ENCODE peak calls at places on chromosomes 12 and 14, in ten cellular contexts. S is NCI-H2081, V is head of caudate nucleus, W is GOT3, L is anterior cingulate cortex, Q is HTR-8/SVneo, M is adipocyte, P is G401, Z is natural killer cell, F is frontal cortex. X is an unnamed sample.

GRCh38 chr12:76878045-76878898 is 547 bp downstream of the CSRP2 start:
- DNase-seq in Z (no peak), Q (peak), L (no peak), F (peak), W (no peak), V (no peak), P (peak), S (peak), M (peak), X (no peak)

GRCh38 chr14:103326078-103326477 is 8.0 kb upstream of the EIF5 start:
- DNase-seq in S (no peak), F (no peak), Q (no peak), Z (no peak), L (no peak), W (no peak), P (no peak), V (no peak), M (no peak), X (no peak)

GRCh38 chr12:7512528-7512927 is 9.0 kb upstream of the CD163 start:
- DNase-seq in Z (no peak), V (no peak), Q (peak), L (no peak), F (no peak), W (peak), M (peak), S (no peak), P (no peak), X (no peak)

GRCh38 chr12:65327207-65328076 is 49.0 kb downstream of the MSRB3 start:
- DNase-seq in Q (no peak), S (no peak), V (peak), Z (no peak), W (no peak), M (peak), L (no peak), F (no peak), P (peak), X (no peak)

GRCh38 chr14:73717247-73717646 is 3.1 kb upstream of the PNMA1 start:
- DNase-seq in M (peak), L (no peak), F (no peak), P (peak), Z (no peak), Q (no peak), W (no peak), V (no peak), S (no peak), X (no peak)

GRCh38 chr12:4441355-4442330 is 4.0 kb downstream of the FGF6 start:
- DNase-seq in S (peak), Q (no peak), L (no peak), W (no peak), F (peak), V (no peak), M (no peak), P (no peak), Z (no peak), X (no peak)

GRCh38 chr12:49288412-49288853 is 6.5 kb upstream of the PRPH start:
- DNase-seq in V (peak), W (peak), P (peak), M (peak), Q (peak), Z (peak), S (no peak), F (peak), L (peak), X (peak)

GRCh38 chr12:68957273-68957672 is 24.3 kb upstream of the CPM start:
- DNase-seq in V (no peak), F (no peak), M (peak), W (no peak), P (no peak), Q (no peak), Z (no peak), S (no peak), L (no peak), X (no peak)

GRCh38 chr12:68271346-68271745 is 17.9 kb upstream of the IL22 start:
- DNase-seq in L (no peak), M (peak), P (no peak), W (no peak), S (no peak), V (no peak), Q (no peak), F (no peak), Z (no peak), X (no peak)

GRCh38 chr14:24428628-24429394 is 657 bp downstream of the CBLN3 start:
- DNase-seq in Z (no peak), W (no peak), L (no peak), P (peak), S (no peak), V (no peak), Q (no peak), F (no peak), M (no peak), X (peak)

GRCh38 chr12:8914716-8915526 is 612 bp downstream of the PHC1 start:
- DNase-seq in Z (peak), M (peak), W (no peak), L (peak), P (peak), F (peak), V (peak), S (peak), Q (peak), X (no peak)

GRCh38 chr14:23322568-23323517 is 1.6 kb downstream of the PABPN1 start:
- DNase-seq in W (no peak), S (no peak), L (no peak), V (no peak), Z (no peak), F (no peak), M (no peak), Q (no peak), P (no peak), X (no peak)

GRCh38 chr14:69579476-69579875 is 4.8 kb upstream of the CCDC177 start:
- DNase-seq in V (no peak), F (no peak), Z (no peak), L (no peak), S (no peak), P (no peak), W (no peak), Q (no peak), M (no peak), X (no peak)

GRCh38 chr12:27447761-27448160 is 1.2 kb downstream of the SMCO2 start:
- DNase-seq in Z (no peak), P (no peak), M (no peak), Q (no peak), S (no peak), W (no peak), F (no peak), L (no peak), V (no peak), X (no peak)

GRCh38 chr14:54267172-54267571 is 129.6 kb upstream of the CDKN3 start:
- DNase-seq in Q (no peak), P (no peak), M (no peak), L (no peak), W (no peak), F (no peak), V (no peak), S (no peak), Z (no peak), X (no peak)

GRCh38 chr12:88187571-88187970 is 45.5 kb downstream of the TMTC3 start:
- DNase-seq in Q (no peak), F (no peak), M (no peak), P (no peak), Z (no peak), V (no peak), S (no peak), L (no peak), W (no peak), X (no peak)

GRCh38 chr12:117561990-117562389 is 200.6 kb upstream of the NOS1 start:
- DNase-seq in P (no peak), M (no peak), V (no peak), Z (no peak), Q (no peak), W (no peak), L (no peak), S (no peak), F (no peak), X (no peak)

GRCh38 chr12:61566183-61566582 is 694.0 kb upstream of the USP15 start:
- DNase-seq in W (no peak), Q (no peak), L (no peak), P (no peak), F (no peak), V (no peak), Z (no peak), M (no peak), S (no peak), X (no peak)

GRCh38 chr12:64665506-64665905 is 55.2 kb downstream of the RASSF3 start:
- DNase-seq in W (no peak), Z (no peak), V (no peak), L (no peak), Q (no peak), S (no peak), M (no peak), P (no peak), F (no peak), X (no peak)

GRCh38 chr12:89343127-89343526 is 9.2 kb downstream of the DUSP6 start:
- DNase-seq in L (no peak), W (no peak), Q (no peak), V (no peak), Z (no peak), F (no peak), P (no peak), S (no peak), M (peak), X (no peak)

GRCh38 chr12:118061876-118062791 is 1.2 kb upstream of the WSB2 start:
- DNase-seq in L (peak), V (peak), P (peak), S (no peak), Q (peak), W (no peak), Z (no peak), M (peak), F (peak), X (peak)

GRCh38 chr14:71228711-71229110 is 321.5 kb downstream of the PCNX1 start:
- DNase-seq in V (no peak), Q (no peak), F (no peak), M (no peak), Z (no peak), P (no peak), L (no peak), W (no peak), S (no peak), X (no peak)

GRCh38 chr12:94289551-94290312 is 141.4 kb downstream of the PLXNC1 start:
- DNase-seq in L (no peak), P (peak), S (no peak), F (peak), Z (no peak), W (no peak), V (no peak), Q (peak), M (peak), X (no peak)

GRCh38 chr12:121992059-121992879 is 29.4 kb upstream of the BCL7A start:
- DNase-seq in V (peak), F (no peak), S (no peak), Z (no peak), Q (peak), P (no peak), L (no peak), M (peak), W (no peak), X (no peak)

GRCh38 chr12:92629349-92630065 is 73.3 kb upstream of the PLEKHG7 start:
- DNase-seq in Q (no peak), Z (no peak), M (peak), P (peak), W (no peak), V (no peak), S (no peak), F (no peak), L (no peak), X (no peak)

X was measured in ascending aorta.